ENCODE peak calls at places on chromosomes 13 and 19, in six cellular contexts. Q is K562, S is heart right ventricle, C is adrenal gland, I is cardiac muscle cell, T is uterus. L is an unnamed sample.

GRCh38 chr19:40265763-40266099 is 19.4 kb downstream of the AKT2 start:
- DNase-seq in Q (no peak), I (no peak), C (no peak), T (no peak), S (no peak), L (no peak)

GRCh38 chr13:51534075-51534817 is 50.0 kb upstream of the WDFY2 start:
- DNase-seq in S (peak; percentile 21), T (no peak), I (no peak), C (peak; percentile 19), Q (no peak), L (peak; percentile 44)

GRCh38 chr19:42051166-42052115 is 18.6 kb downstream of the GRIK5 start:
- DNase-seq in S (no peak), Q (no peak), C (no peak), T (no peak), I (no peak), L (peak; percentile 41)

GRCh38 chr13:79096099-79096498 is 310.0 kb downstream of the RBM26 start:
- DNase-seq in Q (no peak), T (no peak), C (no peak), S (no peak), I (no peak), L (no peak)

GRCh38 chr13:43072394-43072793 is 49.0 kb downstream of the DNAJC15 start:
- DNase-seq in T (peak; percentile 24), S (peak; percentile 40), I (peak; percentile 58), Q (no peak), C (peak; percentile 25), L (no peak)

GRCh38 chr13:23372264-23372905 is 61.1 kb downstream of the SACS start:
- DNase-seq in T (no peak), S (no peak), I (peak; percentile 78), Q (no peak), C (no peak), L (peak; percentile 25)

GRCh38 chr19:39194832-39195542 is 1.8 kb upstream of the NCCRP1 start:
- DNase-seq in Q (no peak), T (no peak), C (no peak), I (no peak), S (no peak), L (no peak)

GRCh38 chr19:33819496-33819874 is 22.8 kb downstream of the KCTD15 start:
- DNase-seq in S (no peak), T (no peak), C (no peak), Q (no peak), I (no peak), L (no peak)

GRCh38 chr19:19531951-19532805 is 3.5 kb downstream of the YJEFN3 start:
- DNase-seq in C (peak; percentile 79), T (peak; percentile 72), Q (peak; percentile 80), I (peak; percentile 73), S (peak; percentile 90), L (peak; percentile 78)

GRCh38 chr19:29531458-29532025 is 5.7 kb downstream of the VSTM2B start:
- DNase-seq in Q (no peak), T (no peak), I (no peak), S (no peak), C (no peak), L (no peak)

GRCh38 chr19:37874784-37875183 is 31.6 kb downstream of the WDR87 start:
- DNase-seq in S (no peak), I (no peak), T (no peak), Q (no peak), C (no peak), L (no peak)

GRCh38 chr19:55353803-55354697 is 469 bp downstream of the COX6B2 start:
- DNase-seq in S (peak; percentile 61), I (peak; percentile 68), T (peak; percentile 54), Q (peak; percentile 97), C (peak; percentile 69), L (peak; percentile 58)

GRCh38 chr19:34173145-34173956 is 1.0 kb downstream of the LSM14A start:
- DNase-seq in S (no peak), Q (no peak), C (peak; percentile 50), T (peak; percentile 36), I (peak; percentile 61), L (peak; percentile 36)

GRCh38 chr13:78736142-78736541 is 77.2 kb upstream of the OBI1 start:
- DNase-seq in S (no peak), C (no peak), Q (no peak), I (peak; percentile 17), T (no peak), L (no peak)

GRCh38 chr13:75357576-75358295 is 124.2 kb downstream of the TBC1D4 start:
- DNase-seq in I (peak; percentile 79), T (no peak), Q (peak; percentile 61), S (no peak), C (peak; percentile 41), L (peak; percentile 77)

GRCh38 chr13:93872376-93872775 is 607.1 kb downstream of the DCT start:
- DNase-seq in T (no peak), Q (no peak), S (no peak), C (no peak), I (no peak), L (no peak)

GRCh38 chr19:41845051-41845590 is 279 bp downstream of the DMRTC2 start:
- DNase-seq in C (no peak), T (no peak), Q (no peak), I (no peak), S (no peak), L (no peak)

GRCh38 chr19:48390188-48391099 is 907 bp downstream of the KDELR1 start:
- DNase-seq in I (peak; percentile 72), C (peak; percentile 64), S (peak; percentile 74), T (peak; percentile 42), Q (peak; percentile 85), L (peak; percentile 77)

GRCh38 chr19:49440439-49441209 is 703 bp downstream of the SLC17A7 start:
- DNase-seq in S (no peak), T (no peak), Q (no peak), I (no peak), C (peak; percentile 14), L (no peak)

GRCh38 chr19:44731081-44731480 is 17.4 kb upstream of the BCL3 start:
- DNase-seq in C (no peak), T (no peak), Q (no peak), I (no peak), S (no peak), L (no peak)

GRCh38 chr13:25778808-25779207 is 273.0 kb downstream of the SHISA2 start:
- DNase-seq in Q (no peak), T (no peak), I (no peak), C (no peak), S (no peak), L (no peak)

GRCh38 chr19:50909240-50910070 is 1.7 kb downstream of the KLK4 start:
- DNase-seq in Q (peak; percentile 99), T (peak; percentile 19), C (peak; percentile 79), I (peak; percentile 50), S (peak; percentile 22), L (peak; percentile 79)

GRCh38 chr13:49220035-49220855 is at the start of gene MLNR:
- DNase-seq in Q (peak; percentile 42), T (no peak), S (peak; percentile 31), I (peak; percentile 49), C (no peak), L (peak; percentile 11)

GRCh38 chr13:98606296-98606695 is 29.4 kb upstream of the STK24 start:
- DNase-seq in T (no peak), Q (no peak), I (peak; percentile 16), C (no peak), S (no peak), L (no peak)

GRCh38 chr13:28100149-28101121 is at the start of gene FLT3:
- DNase-seq in T (no peak), S (peak; percentile 18), C (no peak), Q (peak; percentile 11), I (peak; percentile 35), L (peak; percentile 79)

GRCh38 chr19:55212447-55212846 is 3.1 kb upstream of the PTPRH start:
- DNase-seq in I (no peak), S (no peak), T (no peak), C (no peak), Q (peak; percentile 65), L (peak; percentile 57)

GRCh38 chr13:97496511-97496910 is 62.5 kb downstream of the RAP2A start:
- DNase-seq in C (no peak), S (no peak), I (peak; percentile 63), Q (no peak), T (no peak), L (no peak)

GRCh38 chr19:18194554-18195238 is 1.7 kb downstream of the MPV17L2 start:
- DNase-seq in T (peak; percentile 64), I (peak; percentile 77), C (peak; percentile 84), S (peak; percentile 44), Q (peak; percentile 86), L (peak; percentile 60)

GRCh38 chr19:13169769-13170168 is 19.6 kb downstream of the IER2 start:
- DNase-seq in Q (peak; percentile 39), S (no peak), I (peak; percentile 22), C (peak; percentile 76), T (no peak), L (no peak)

GRCh38 chr19:7391218-7391670 is 42.5 kb downstream of the ARHGEF18 start:
- DNase-seq in S (no peak), C (no peak), I (peak; percentile 83), T (no peak), Q (no peak), L (no peak)

GRCh38 chr19:17394891-17395415 is 957 bp upstream of the CCDC194 start:
- DNase-seq in S (peak; percentile 66), Q (peak; percentile 83), T (no peak), C (peak; percentile 74), I (peak; percentile 84), L (peak; percentile 75)

GRCh38 chr13:80413611-80414010 is 72.7 kb upstream of the SPRY2 start:
- DNase-seq in T (no peak), S (no peak), Q (no peak), I (no peak), C (no peak), L (no peak)
- TF ChIP-seq CTCF in T (no peak), S (no peak), Q (no peak), I (no peak), C (no peak), L (no peak)

GRCh38 chr13:40185393-40185792 is 481.0 kb downstream of the FOXO1 start:
- DNase-seq in Q (no peak), T (no peak), I (no peak), S (no peak), C (no peak), L (no peak)

GRCh38 chr13:40186636-40187323 is 479.7 kb downstream of the FOXO1 start:
- DNase-seq in T (no peak), Q (no peak), I (no peak), C (no peak), S (no peak), L (no peak)

GRCh38 chr13:40187836-40188591 is 478.4 kb downstream of the FOXO1 start:
- DNase-seq in C (no peak), T (peak; percentile 41), I (no peak), Q (no peak), S (no peak), L (no peak)

GRCh38 chr13:40187324-40187795 is 479.1 kb downstream of the FOXO1 start:
- DNase-seq in Q (no peak), I (no peak), T (no peak), S (no peak), C (no peak), L (no peak)

GRCh38 chr13:40186041-40186440 is 480.4 kb downstream of the FOXO1 start:
- DNase-seq in S (no peak), C (no peak), T (no peak), I (no peak), Q (no peak), L (no peak)
- H3K4me3 ChIP-seq in S (no peak overlapping the region), C (no peak overlapping the region), T (no peak overlapping the region), I (no peak overlapping the region), Q (no peak overlapping the region), L (no peak overlapping the region)

GRCh38 chr13:102845630-102846260 is at the start of gene ERCC5:
- DNase-seq in C (peak; percentile 95), T (peak; percentile 92), Q (peak; percentile 72), I (peak; percentile 97), S (peak; percentile 93), L (peak; percentile 98)
- TF ChIP-seq CTCF in C (no peak), T (no peak), Q (no peak), I (no peak), S (no peak), L (no peak)

GRCh38 chr19:1177322-1178114 is 3.5 kb upstream of the SBNO2 start:
- DNase-seq in Q (no peak), T (no peak), S (no peak), I (peak; percentile 94), C (no peak), L (no peak)
- H3K4me3 ChIP-seq in Q (no peak overlapping the region), T (no peak overlapping the region), S (no peak overlapping the region), I (no peak overlapping the region), C (no peak overlapping the region), L (no peak overlapping the region)